ENCODE peak calls at places on chromosomes 11 and 22, in eight cellular contexts. One of them, this sample, is unnamed.

GRCh38 chr11:71452354-71453020 is 516 bp upstream of the NADSYN1 start:
- DNase-seq in OCI-LY7: peak; percentile 70
- DNase-seq in GM12878: no peak
- DNase-seq in tibial artery: peak; percentile 84
- DNase-seq in cardiac muscle cell: peak; percentile 61
- DNase-seq in CD8-positive, alpha-beta T cell: peak; percentile 23
- DNase-seq in cardiac fibroblast: peak; percentile 72
- DNase-seq in heart right ventricle: peak; percentile 46
- DNase-seq in this sample: peak; percentile 64

GRCh38 chr22:45977003-45977395 is at the start of gene WNT7B:
- DNase-seq in OCI-LY7: no peak
- DNase-seq in GM12878: no peak
- DNase-seq in tibial artery: no peak
- DNase-seq in cardiac muscle cell: no peak
- DNase-seq in CD8-positive, alpha-beta T cell: no peak
- DNase-seq in cardiac fibroblast: no peak
- DNase-seq in heart right ventricle: no peak
- DNase-seq in this sample: no peak

GRCh38 chr22:24894220-24894975 is 52.1 kb downstream of the LHFPL7 start:
- DNase-seq in OCI-LY7: no peak
- DNase-seq in GM12878: no peak
- DNase-seq in tibial artery: peak; percentile 97
- DNase-seq in cardiac muscle cell: peak; percentile 96
- DNase-seq in CD8-positive, alpha-beta T cell: no peak
- DNase-seq in cardiac fibroblast: peak; percentile 96
- DNase-seq in heart right ventricle: peak; percentile 85
- DNase-seq in this sample: peak; percentile 99

GRCh38 chr22:30325724-30326703 is 727 bp downstream of the TBC1D10A start:
- DNase-seq in OCI-LY7: peak; percentile 50
- DNase-seq in GM12878: no peak
- DNase-seq in tibial artery: peak; percentile 76
- DNase-seq in cardiac muscle cell: no peak
- DNase-seq in CD8-positive, alpha-beta T cell: no peak
- DNase-seq in cardiac fibroblast: peak; percentile 21
- DNase-seq in heart right ventricle: peak; percentile 35
- DNase-seq in this sample: no peak

GRCh38 chr11:19988598-19988997 is 171.7 kb downstream of the DBX1 start:
- DNase-seq in OCI-LY7: no peak
- DNase-seq in GM12878: no peak
- DNase-seq in tibial artery: peak; percentile 73
- DNase-seq in cardiac muscle cell: peak; percentile 78
- DNase-seq in CD8-positive, alpha-beta T cell: no peak
- DNase-seq in cardiac fibroblast: peak; percentile 88
- DNase-seq in heart right ventricle: peak; percentile 18
- DNase-seq in this sample: peak; percentile 91

GRCh38 chr22:37189011-37189466 is 992 bp upstream of the C1QTNF6 start:
- DNase-seq in OCI-LY7: no peak
- DNase-seq in GM12878: no peak
- DNase-seq in tibial artery: no peak
- DNase-seq in cardiac muscle cell: peak; percentile 78
- DNase-seq in CD8-positive, alpha-beta T cell: no peak
- DNase-seq in cardiac fibroblast: peak; percentile 83
- DNase-seq in heart right ventricle: no peak
- DNase-seq in this sample: peak; percentile 75

GRCh38 chr11:87473174-87473573 is 435.4 kb downstream of the TMEM135 start:
- DNase-seq in OCI-LY7: no peak
- DNase-seq in GM12878: no peak
- DNase-seq in tibial artery: no peak
- DNase-seq in cardiac muscle cell: no peak
- DNase-seq in CD8-positive, alpha-beta T cell: no peak
- DNase-seq in cardiac fibroblast: no peak
- DNase-seq in heart right ventricle: no peak
- DNase-seq in this sample: peak; percentile 10

GRCh38 chr11:44305643-44306468 is 4.1 kb downstream of the ALX4 start:
- DNase-seq in OCI-LY7: no peak
- DNase-seq in GM12878: no peak
- DNase-seq in tibial artery: no peak
- DNase-seq in cardiac muscle cell: no peak
- DNase-seq in CD8-positive, alpha-beta T cell: no peak
- DNase-seq in cardiac fibroblast: no peak
- DNase-seq in heart right ventricle: no peak
- DNase-seq in this sample: no peak

GRCh38 chr11:73469401-73469800 is 93.2 kb downstream of the RELT start:
- DNase-seq in OCI-LY7: no peak
- DNase-seq in GM12878: no peak
- DNase-seq in tibial artery: peak; percentile 66
- DNase-seq in cardiac muscle cell: peak; percentile 75
- DNase-seq in CD8-positive, alpha-beta T cell: no peak
- DNase-seq in cardiac fibroblast: peak; percentile 65
- DNase-seq in heart right ventricle: no peak
- DNase-seq in this sample: peak; percentile 52

GRCh38 chr11:13760115-13760514 is 91.6 kb downstream of the FAR1 start:
- DNase-seq in OCI-LY7: no peak
- DNase-seq in GM12878: no peak
- DNase-seq in tibial artery: no peak
- DNase-seq in cardiac muscle cell: no peak
- DNase-seq in CD8-positive, alpha-beta T cell: no peak
- DNase-seq in cardiac fibroblast: no peak
- DNase-seq in heart right ventricle: no peak
- DNase-seq in this sample: no peak

GRCh38 chr11:109338131-109338530 is 83.9 kb upstream of the C11orf87 start:
- DNase-seq in OCI-LY7: no peak
- DNase-seq in GM12878: no peak
- DNase-seq in tibial artery: no peak
- DNase-seq in cardiac muscle cell: peak; percentile 8
- DNase-seq in CD8-positive, alpha-beta T cell: no peak
- DNase-seq in cardiac fibroblast: no peak
- DNase-seq in heart right ventricle: no peak
- DNase-seq in this sample: peak; percentile 11

DNA sequence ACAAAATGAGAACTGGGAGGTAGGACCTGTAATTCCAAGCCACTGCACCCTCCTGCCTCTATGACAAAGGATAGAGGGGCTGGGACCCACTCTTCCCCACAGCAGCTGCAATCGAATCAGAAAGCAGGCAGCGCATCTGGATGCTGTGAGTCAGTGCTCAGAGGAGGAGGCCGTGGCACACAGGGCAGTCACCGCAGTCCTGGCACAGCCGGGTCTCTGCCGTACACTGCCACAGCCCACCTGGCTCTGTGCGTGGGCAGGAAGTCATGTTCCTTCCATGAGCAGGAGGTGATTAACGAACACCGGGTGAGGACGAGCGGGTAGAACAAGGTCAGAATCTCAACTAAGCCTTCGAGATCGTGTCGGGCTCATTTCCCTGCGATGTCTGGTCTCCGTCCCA is 30.2 kb upstream of the PPFIA1 start:
- DNase-seq in OCI-LY7: no peak
- DNase-seq in GM12878: no peak
- DNase-seq in tibial artery: no peak
- DNase-seq in cardiac muscle cell: no peak
- DNase-seq in CD8-positive, alpha-beta T cell: no peak
- DNase-seq in cardiac fibroblast: no peak
- DNase-seq in heart right ventricle: no peak
- DNase-seq in this sample: no peak
- H3K4me3 ChIP-seq in OCI-LY7: no peak overlapping the region
- H3K4me3 ChIP-seq in GM12878: no peak overlapping the region
- H3K4me3 ChIP-seq in tibial artery: no peak overlapping the region
- H3K4me3 ChIP-seq in cardiac muscle cell: no peak overlapping the region
- H3K4me3 ChIP-seq in CD8-positive, alpha-beta T cell: no peak overlapping the region
- H3K4me3 ChIP-seq in cardiac fibroblast: no peak overlapping the region
- H3K4me3 ChIP-seq in heart right ventricle: no peak overlapping the region
- H3K4me3 ChIP-seq in this sample: no peak overlapping the region

GRCh38 chr11:62120001-62120400 is 3.8 kb upstream of the INCENP start:
- DNase-seq in OCI-LY7: no peak
- DNase-seq in GM12878: no peak
- DNase-seq in tibial artery: peak; percentile 54
- DNase-seq in cardiac muscle cell: no peak
- DNase-seq in CD8-positive, alpha-beta T cell: no peak
- DNase-seq in cardiac fibroblast: no peak
- DNase-seq in heart right ventricle: no peak
- DNase-seq in this sample: no peak

GRCh38 chr11:62124186-62125113 is 639 bp downstream of the INCENP start:
- DNase-seq in OCI-LY7: peak; percentile 45
- DNase-seq in GM12878: no peak
- DNase-seq in tibial artery: peak; percentile 73
- DNase-seq in cardiac muscle cell: peak; percentile 36
- DNase-seq in CD8-positive, alpha-beta T cell: no peak
- DNase-seq in cardiac fibroblast: peak; percentile 32
- DNase-seq in heart right ventricle: peak; percentile 28
- DNase-seq in this sample: peak; percentile 17

GRCh38 chr11:62120466-62120865 is 3.3 kb upstream of the INCENP start:
- DNase-seq in OCI-LY7: no peak
- DNase-seq in GM12878: no peak
- DNase-seq in tibial artery: no peak
- DNase-seq in cardiac muscle cell: no peak
- DNase-seq in CD8-positive, alpha-beta T cell: no peak
- DNase-seq in cardiac fibroblast: no peak
- DNase-seq in heart right ventricle: no peak
- DNase-seq in this sample: no peak

GRCh38 chr11:62123669-62124185 is at the start of gene INCENP:
- DNase-seq in OCI-LY7: peak; percentile 98
- DNase-seq in GM12878: peak; percentile 96
- DNase-seq in tibial artery: peak; percentile 98
- DNase-seq in cardiac muscle cell: peak; percentile 99
- DNase-seq in CD8-positive, alpha-beta T cell: peak; percentile 92
- DNase-seq in cardiac fibroblast: peak; percentile 99
- DNase-seq in heart right ventricle: peak; percentile 98
- DNase-seq in this sample: peak; percentile 99

DNA sequence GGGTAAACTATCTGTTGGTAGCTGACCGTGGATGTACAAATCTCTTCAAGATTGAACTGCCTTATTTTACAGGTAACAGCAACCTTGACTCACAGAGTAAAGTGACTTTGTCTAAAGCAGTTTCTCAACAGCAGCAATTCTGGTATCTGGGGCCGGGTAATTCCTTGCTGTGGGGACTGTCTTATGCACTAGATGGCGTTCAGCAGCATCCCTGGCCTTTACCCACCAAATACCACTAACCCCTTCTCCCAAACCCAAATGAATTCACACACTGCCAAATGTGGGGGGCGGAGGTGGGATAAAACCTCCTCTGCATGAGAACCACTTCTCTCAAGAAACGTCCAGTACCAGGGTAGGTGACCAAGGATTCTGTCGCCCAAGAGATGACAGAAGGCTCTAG is 1.7 kb upstream of the INCENP start:
- DNase-seq in OCI-LY7: peak; percentile 38
- DNase-seq in GM12878: no peak
- DNase-seq in tibial artery: peak; percentile 47
- DNase-seq in cardiac muscle cell: no peak
- DNase-seq in CD8-positive, alpha-beta T cell: no peak
- DNase-seq in cardiac fibroblast: peak; percentile 25
- DNase-seq in heart right ventricle: no peak
- DNase-seq in this sample: peak; percentile 22
- TF ChIP-seq CTCF in OCI-LY7: peak; percentile 70
- TF ChIP-seq CTCF in GM12878: no peak
- TF ChIP-seq CTCF in tibial artery: no peak
- TF ChIP-seq CTCF in cardiac muscle cell: peak; percentile 14
- TF ChIP-seq CTCF in CD8-positive, alpha-beta T cell: no peak
- TF ChIP-seq CTCF in cardiac fibroblast: peak; percentile 12
- TF ChIP-seq CTCF in heart right ventricle: no peak
- TF ChIP-seq CTCF in this sample: peak; percentile 34

GRCh38 chr11:68186061-68186460 is 27.0 kb downstream of the KMT5B start:
- DNase-seq in OCI-LY7: no peak
- DNase-seq in GM12878: no peak
- DNase-seq in tibial artery: no peak
- DNase-seq in cardiac muscle cell: no peak
- DNase-seq in CD8-positive, alpha-beta T cell: no peak
- DNase-seq in cardiac fibroblast: no peak
- DNase-seq in heart right ventricle: no peak
- DNase-seq in this sample: no peak
- H3K4me3 ChIP-seq in OCI-LY7: no peak overlapping the region
- H3K4me3 ChIP-seq in GM12878: no peak overlapping the region
- H3K4me3 ChIP-seq in tibial artery: no peak overlapping the region
- H3K4me3 ChIP-seq in cardiac muscle cell: no peak overlapping the region
- H3K4me3 ChIP-seq in CD8-positive, alpha-beta T cell: no peak overlapping the region
- H3K4me3 ChIP-seq in cardiac fibroblast: no peak overlapping the region
- H3K4me3 ChIP-seq in heart right ventricle: no peak overlapping the region
- H3K4me3 ChIP-seq in this sample: no peak overlapping the region

GRCh38 chr11:28110108-28110838 is 2.1 kb downstream of the METTL15 start:
- DNase-seq in OCI-LY7: peak; percentile 74
- DNase-seq in GM12878: peak; percentile 25
- DNase-seq in tibial artery: peak; percentile 82
- DNase-seq in cardiac muscle cell: peak; percentile 89
- DNase-seq in CD8-positive, alpha-beta T cell: peak; percentile 27
- DNase-seq in cardiac fibroblast: peak; percentile 87
- DNase-seq in heart right ventricle: peak; percentile 76
- DNase-seq in this sample: peak; percentile 88
- TF ChIP-seq CTCF in OCI-LY7: no peak
- TF ChIP-seq CTCF in GM12878: no peak
- TF ChIP-seq CTCF in tibial artery: no peak
- TF ChIP-seq CTCF in cardiac muscle cell: no peak
- TF ChIP-seq CTCF in CD8-positive, alpha-beta T cell: no peak
- TF ChIP-seq CTCF in cardiac fibroblast: no peak
- TF ChIP-seq CTCF in heart right ventricle: no peak
- TF ChIP-seq CTCF in this sample: no peak

DNA sequence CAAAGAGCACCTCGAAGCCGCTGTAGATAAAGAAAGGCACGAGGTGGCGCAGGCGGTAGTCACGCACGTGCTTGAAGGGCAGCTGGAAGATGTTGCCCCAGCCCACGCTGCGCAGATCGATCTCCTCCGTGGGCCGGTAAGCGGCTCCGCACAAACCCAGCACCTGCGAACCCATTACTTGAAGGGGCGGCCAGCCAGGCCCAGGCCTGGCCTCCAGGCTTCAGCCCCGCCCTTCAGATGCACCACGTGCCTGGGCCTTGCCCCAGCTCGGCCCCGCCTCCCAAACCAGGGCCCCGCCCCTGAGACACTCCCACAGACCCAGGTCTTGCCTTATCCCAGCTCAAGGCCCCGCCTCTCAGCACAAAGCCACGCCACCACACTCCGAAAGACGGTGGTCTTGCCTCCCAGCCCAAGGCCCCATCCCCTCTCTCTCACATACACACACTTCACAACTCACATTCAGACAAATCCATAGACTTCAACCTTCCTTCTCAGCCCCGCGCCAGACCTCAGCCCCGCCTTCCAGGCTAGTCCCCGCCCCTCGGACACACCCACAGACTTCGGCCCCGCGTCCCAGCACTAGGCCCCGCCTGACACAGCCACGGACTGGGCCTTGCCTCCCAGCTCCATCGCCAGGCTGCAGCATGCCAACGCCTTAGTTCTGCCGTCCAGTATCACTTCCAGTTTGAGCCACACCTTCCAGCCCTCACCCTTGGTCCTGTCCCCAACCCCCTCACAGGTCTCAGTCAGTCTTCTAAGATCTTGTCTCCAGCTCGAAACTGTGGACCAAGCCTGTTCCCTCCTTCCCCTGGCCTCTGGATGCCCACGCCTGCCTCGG is 7.1 kb downstream of the UNC93B1 start:
- DNase-seq in OCI-LY7: peak; percentile 89
- DNase-seq in GM12878: no peak
- DNase-seq in tibial artery: no peak
- DNase-seq in cardiac muscle cell: peak; percentile 54
- DNase-seq in CD8-positive, alpha-beta T cell: no peak
- DNase-seq in cardiac fibroblast: peak; percentile 58
- DNase-seq in heart right ventricle: no peak
- DNase-seq in this sample: peak; percentile 39
- H3K4me3 ChIP-seq in OCI-LY7: peak overlapping the region; percentile 60
- H3K4me3 ChIP-seq in GM12878: no peak overlapping the region
- H3K4me3 ChIP-seq in tibial artery: no peak overlapping the region
- H3K4me3 ChIP-seq in cardiac muscle cell: peak overlapping the region; percentile 11
- H3K4me3 ChIP-seq in CD8-positive, alpha-beta T cell: no peak overlapping the region
- H3K4me3 ChIP-seq in cardiac fibroblast: no peak overlapping the region
- H3K4me3 ChIP-seq in heart right ventricle: no peak overlapping the region
- H3K4me3 ChIP-seq in this sample: no peak overlapping the region

This sample was measured in fibroblast of pulmonary artery.